ENCODE peak calls at places on chromosomes 7 and 10, in eight cellular contexts. A is H9, P is foreskin melanocyte, I is germinal center, S is EL, U is neural crest cell, E is GM06990, C is MCF 10A. O is an unnamed sample.

GRCh38 chr10:86308056-86308455 is 58.5 kb downstream of the GRID1 start:
- DNase-seq in A (peak; percentile 8), P (no peak), I (no peak), S (no peak), U (no peak), E (no peak), C (no peak), O (no peak)

GRCh38 chr10:98963608-98964007 is 272.0 kb downstream of the HPSE2 start:
- DNase-seq in A (no peak), P (peak; percentile 31), I (no peak), S (no peak), U (no peak), E (no peak), C (no peak), O (no peak)

GRCh38 chr7:55641811-55642210 is 69.5 kb upstream of the VOPP1 start:
- DNase-seq in A (no peak), P (no peak), I (no peak), S (no peak), U (no peak), E (no peak), C (no peak), O (no peak)

GRCh38 chr7:140375808-140376730 is 22.3 kb downstream of the SLC37A3 start:
- DNase-seq in A (no peak), P (no peak), I (no peak), S (no peak), U (no peak), E (no peak), C (no peak), O (no peak)

GRCh38 chr10:124286621-124287020 is 132.1 kb downstream of the OAT start:
- DNase-seq in A (no peak), P (no peak), I (no peak), S (no peak), U (no peak), E (no peak), C (no peak), O (no peak)

GRCh38 chr10:69501657-69502056 is 50.4 kb downstream of the TSPAN15 start:
- DNase-seq in A (peak; percentile 21), P (no peak), I (no peak), S (no peak), U (no peak), E (no peak), C (no peak), O (no peak)

GRCh38 chr7:101163281-101164070 is 1.9 kb downstream of the VGF start:
- DNase-seq in A (peak; percentile 82), P (no peak), I (no peak), S (peak; percentile 38), U (peak; percentile 40), E (peak; percentile 61), C (peak; percentile 66), O (no peak)

GRCh38 chr7:11607676-11608075 is 224.3 kb downstream of the THSD7A start:
- DNase-seq in A (no peak), P (no peak), I (no peak), S (no peak), U (no peak), E (no peak), C (no peak), O (no peak)